ENCODE peak calls at places on chromosomes 16 and 17, in eight cellular contexts. Y is fibroblast of villous mesenchyme, S is brain microvascular endothelial cell, U is uterus, M is lower leg skin, H is thoracic aorta, V is adrenal gland, J is right atrium auricular region. N is an unnamed sample.

GRCh38 chr17:79851461-79851817 is 12.2 kb upstream of the CBX4 start:
- DNase-seq in Y (no peak), S (no peak), U (no peak), M (no peak), H (no peak), V (no peak), J (no peak), N (no peak)

GRCh38 chr16:66872524-66872923 is 7.8 kb upstream of the PDP2 start:
- DNase-seq in Y (peak; percentile 36), S (no peak), U (no peak), M (no peak), H (no peak), V (no peak), J (no peak), N (no peak)

GRCh38 chr16:17015702-17016101 is 455.1 kb downstream of the XYLT1 start:
- DNase-seq in Y (no peak), S (no peak), U (no peak), M (no peak), H (no peak), V (no peak), J (no peak), N (no peak)

GRCh38 chr17:69646729-69647128 is 232.2 kb downstream of the MAP2K6 start:
- DNase-seq in Y (no peak), S (no peak), U (no peak), M (no peak), H (no peak), V (no peak), J (no peak), N (no peak)

GRCh38 chr17:82837586-82838320 is 2.1 kb downstream of the ZNF750 start:
- DNase-seq in Y (no peak), S (no peak), U (no peak), M (no peak), H (no peak), V (no peak), J (no peak), N (no peak)

GRCh38 chr16:51306116-51306515 is 155.0 kb upstream of the SALL1 start:
- DNase-seq in Y (peak; percentile 21), S (no peak), U (no peak), M (no peak), H (no peak), V (no peak), J (no peak), N (no peak)

GRCh38 chr16:392450-393027 is 4.5 kb upstream of the NME4 start:
- DNase-seq in Y (no peak), S (no peak), U (no peak), M (no peak), H (no peak), V (no peak), J (no peak), N (no peak)

GRCh38 chr16:56164636-56165035 is 26.7 kb upstream of the GNAO1 start:
- DNase-seq in Y (no peak), S (no peak), U (no peak), M (no peak), H (no peak), V (no peak), J (no peak), N (no peak)

GRCh38 chr16:65572156-65572555 is 450.3 kb upstream of the CDH11 start:
- DNase-seq in Y (peak; percentile 76), S (peak; percentile 77), U (no peak), M (no peak), H (no peak), V (no peak), J (no peak), N (no peak)

GRCh38 chr17:37339321-37339720 is 36.5 kb upstream of the C17orf78 start:
- DNase-seq in Y (peak; percentile 73), S (no peak), U (no peak), M (no peak), H (no peak), V (peak; percentile 13), J (no peak), N (no peak)

GRCh38 chr16:79651363-79651762 is 50.8 kb upstream of the MAF start:
- DNase-seq in Y (peak; percentile 55), S (peak; percentile 77), U (peak; percentile 58), M (peak; percentile 91), H (peak; percentile 29), V (peak; percentile 71), J (peak; percentile 62), N (no peak)

GRCh38 chr17:1422907-1423306 is 22.9 kb upstream of the YWHAE start:
- DNase-seq in Y (peak; percentile 91), S (peak; percentile 97), U (no peak), M (no peak), H (peak; percentile 23), V (peak; percentile 43), J (peak; percentile 69), N (no peak)

GRCh38 chr17:2050246-2050866 is 4.5 kb upstream of the HIC1 start:
- DNase-seq in Y (peak; percentile 83), S (no peak), U (peak; percentile 72), M (no peak), H (no peak), V (peak; percentile 78), J (no peak), N (peak; percentile 48)

GRCh38 chr16:31362476-31363405 is 7.8 kb downstream of the ITGAX start:
- DNase-seq in Y (no peak), S (no peak), U (no peak), M (no peak), H (no peak), V (no peak), J (no peak), N (no peak)

GRCh38 chr16:89096768-89097527 is 3.3 kb downstream of the ACSF3 start:
- DNase-seq in Y (peak; percentile 44), S (no peak), U (no peak), M (no peak), H (no peak), V (no peak), J (no peak), N (peak; percentile 83)

GRCh38 chr17:8118769-8119574 is 658 bp upstream of the ALOXE3 start:
- DNase-seq in Y (peak; percentile 83), S (peak; percentile 85), U (peak; percentile 90), M (peak; percentile 98), H (peak; percentile 51), V (peak; percentile 88), J (peak; percentile 92), N (peak; percentile 91)

DNA sequence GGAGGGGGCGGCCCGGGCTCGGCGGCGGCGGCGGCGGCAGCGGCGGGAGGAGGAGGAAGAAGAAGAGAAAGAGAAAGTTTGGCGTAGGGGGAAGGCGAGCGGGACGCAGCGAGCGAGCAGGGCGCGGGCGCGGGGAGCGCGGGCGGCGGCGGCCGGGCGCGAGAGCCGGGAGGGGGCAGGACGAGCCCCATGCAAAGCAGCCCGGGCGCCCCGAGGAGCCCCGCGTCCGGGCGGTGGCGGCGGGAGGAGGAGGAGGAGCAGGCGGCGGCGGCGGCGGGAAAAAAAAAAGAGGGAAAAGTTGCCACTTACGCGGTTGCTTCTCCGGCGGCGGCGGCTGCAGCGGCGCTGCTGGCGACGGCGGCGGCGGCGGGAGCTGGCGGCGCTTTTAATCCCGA is 10.3 kb upstream of the ZFHX3 start:
- DNase-seq in Y (no peak), S (no peak), U (no peak), M (no peak), H (no peak), V (peak; percentile 58), J (no peak), N (no peak)
- H3K4me3 ChIP-seq in Y (peak overlapping the region; percentile 86), S (peak overlapping the region; percentile 68), U (peak overlapping the region; percentile 70), M (peak overlapping the region; percentile 73), H (peak overlapping the region; percentile 89), V (no peak overlapping the region), J (peak overlapping the region; percentile 86), N (no peak overlapping the region)

DNA sequence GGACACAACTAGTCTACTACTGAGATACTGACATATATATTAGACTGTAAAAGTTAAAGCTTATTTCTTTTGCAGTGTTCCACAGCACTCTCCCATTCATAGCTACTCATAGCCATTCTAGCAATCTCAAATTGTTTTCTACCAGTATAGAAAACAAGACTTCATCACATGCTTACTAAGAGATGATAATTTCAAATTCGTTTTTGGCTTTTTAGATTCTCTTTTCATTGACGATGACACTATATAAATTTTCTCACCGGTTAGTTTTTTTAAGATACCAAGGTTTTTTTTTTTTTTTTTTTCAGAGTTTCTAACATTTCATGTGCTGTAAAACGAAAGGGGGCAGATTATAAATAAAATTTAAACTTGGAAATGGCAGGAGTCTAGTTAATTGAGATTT is 17.9 kb downstream of the IKZF3 start:
- DNase-seq in Y (no peak), S (no peak), U (no peak), M (no peak), H (no peak), V (no peak), J (no peak), N (no peak)
- H3K4me3 ChIP-seq in Y (no peak overlapping the region), S (no peak overlapping the region), U (no peak overlapping the region), M (no peak overlapping the region), H (no peak overlapping the region), V (no peak overlapping the region), J (no peak overlapping the region), N (no peak overlapping the region)

DNA sequence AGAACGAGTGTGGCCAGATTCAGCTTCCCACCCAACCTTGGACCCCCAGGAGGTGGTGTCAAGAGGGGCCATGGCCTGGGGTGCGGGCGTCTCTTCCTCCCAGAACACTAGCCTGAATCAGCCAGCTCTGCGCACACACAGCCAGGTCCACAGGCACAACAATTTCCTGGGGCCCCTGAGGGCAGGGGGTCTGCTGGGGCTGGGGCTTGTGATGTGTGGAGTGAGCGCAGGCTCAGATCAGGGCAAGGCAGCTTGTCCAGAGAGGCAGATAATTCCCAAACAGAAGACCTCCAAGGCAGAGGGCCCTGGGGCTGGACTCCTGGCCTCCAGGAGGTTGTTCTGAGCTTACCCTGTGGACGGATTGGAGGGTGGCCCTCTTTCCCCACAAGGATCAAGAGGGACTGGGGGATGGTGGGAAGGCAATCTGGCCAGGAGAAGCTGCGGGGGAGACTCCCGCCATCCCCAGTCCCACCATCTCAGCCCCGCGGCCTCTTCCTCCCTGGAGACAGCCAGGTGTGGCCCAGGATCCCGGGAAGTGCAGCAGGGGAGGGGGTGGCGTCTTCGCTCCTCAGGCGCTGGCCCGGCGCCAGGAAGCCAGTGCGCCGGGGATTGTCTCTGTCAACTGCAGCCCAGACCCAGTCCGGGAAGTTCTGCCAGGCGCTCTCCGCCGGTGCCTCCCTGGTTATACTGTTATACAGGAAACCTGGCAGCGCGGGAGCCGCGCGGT is 52.0 kb upstream of the AMZ2 start:
- DNase-seq in Y (no peak), S (no peak), U (no peak), M (no peak), H (no peak), V (no peak), J (no peak), N (no peak)
- H3K4me3 ChIP-seq in Y (no peak overlapping the region), S (no peak overlapping the region), U (no peak overlapping the region), M (no peak overlapping the region), H (peak overlapping the region; percentile 72), V (no peak overlapping the region), J (peak overlapping the region; percentile 37), N (no peak overlapping the region)

GRCh38 chr17:59437766-59438165 is 106.3 kb downstream of the YPEL2 start:
- DNase-seq in Y (no peak), S (no peak), U (no peak), M (no peak), H (no peak), V (no peak), J (no peak), N (no peak)

GRCh38 chr17:59439261-59439660 is 107.8 kb downstream of the YPEL2 start:
- DNase-seq in Y (no peak), S (no peak), U (no peak), M (no peak), H (no peak), V (no peak), J (no peak), N (no peak)

GRCh38 chr17:59435238-59435637 is 103.8 kb downstream of the YPEL2 start:
- DNase-seq in Y (peak; percentile 73), S (peak; percentile 75), U (no peak), M (no peak), H (no peak), V (no peak), J (no peak), N (no peak)

GRCh38 chr17:59434429-59434828 is 103.0 kb downstream of the YPEL2 start:
- DNase-seq in Y (no peak), S (no peak), U (no peak), M (no peak), H (no peak), V (no peak), J (no peak), N (no peak)

GRCh38 chr17:59436900-59437299 is 105.4 kb downstream of the YPEL2 start:
- DNase-seq in Y (no peak), S (no peak), U (no peak), M (no peak), H (no peak), V (peak; percentile 59), J (no peak), N (no peak)
- H3K4me3 ChIP-seq in Y (no peak overlapping the region), S (no peak overlapping the region), U (no peak overlapping the region), M (no peak overlapping the region), H (no peak overlapping the region), V (no peak overlapping the region), J (no peak overlapping the region), N (no peak overlapping the region)

N was measured in naive thymus-derived CD4-positive, alpha-beta T cell.